ENCODE peak calls at places on chromosomes 13 and 19, in eight cellular contexts. A is colonic mucosa; M is naive thymus-derived CD8-positive, alpha-beta T cell; G is T-helper 2 cell; C is lower leg skin; L is kidney glomerular epithelial cell; E is posterior cingulate gyrus; T is activated naive CD4-positive, alpha-beta T cell treated with Interleukin-2 at 50 U/mL for 16 hours. S is an unnamed sample.

GRCh38 chr19:3304871-3305423 is 61.4 kb upstream of the NFIC start:
- DNase-seq in A (peak; percentile 83), M (peak; percentile 64), G (peak; percentile 65), C (peak; percentile 64), L (peak; percentile 48), E (peak; percentile 77), T (peak; percentile 80), S (peak; percentile 49)

GRCh38 chr19:33344210-33344609 is 29.3 kb upstream of the CEBPG start:
- DNase-seq in A (no peak), M (no peak), G (no peak), C (no peak), L (no peak), E (no peak), T (no peak), S (peak; percentile 44)

GRCh38 chr19:38152461-38153379 is 71.3 kb downstream of the DPF1 start:
- DNase-seq in A (no peak), M (no peak), G (no peak), C (no peak), L (no peak), E (peak; percentile 50), T (no peak), S (no peak)

GRCh38 chr13:95480131-95480545 is 72.4 kb upstream of the CLDN10 start:
- DNase-seq in A (no peak), M (no peak), G (peak; percentile 46), C (peak; percentile 23), L (no peak), E (peak; percentile 12), T (peak; percentile 13), S (peak; percentile 7)

GRCh38 chr13:78610381-78610883 is 7.1 kb upstream of the POU4F1 start:
- DNase-seq in A (no peak), M (no peak), G (no peak), C (no peak), L (no peak), E (no peak), T (no peak), S (no peak)

GRCh38 chr19:53555352-53555751 is 17.4 kb downstream of the ZNF331 start:
- DNase-seq in A (no peak), M (no peak), G (no peak), C (no peak), L (no peak), E (no peak), T (no peak), S (no peak)

GRCh38 chr19:917323-918151 is at the start of gene KISS1R:
- DNase-seq in A (no peak), M (no peak), G (peak; percentile 52), C (no peak), L (no peak), E (no peak), T (no peak), S (no peak)

GRCh38 chr13:95403349-95404140 is 102.3 kb upstream of the ABCC4 start:
- DNase-seq in A (no peak), M (no peak), G (peak; percentile 2), C (no peak), L (no peak), E (no peak), T (peak; percentile 4), S (no peak)

GRCh38 chr19:55676384-55676783 is 1.4 kb downstream of the EPN1 start:
- DNase-seq in A (no peak), M (no peak), G (no peak), C (no peak), L (no peak), E (no peak), T (no peak), S (no peak)

GRCh38 chr19:2527171-2527570 is 51.2 kb downstream of the GADD45B start:
- DNase-seq in A (no peak), M (no peak), G (no peak), C (no peak), L (no peak), E (no peak), T (no peak), S (no peak)

GRCh38 chr19:2235396-2236284 is 489 bp downstream of the PLEKHJ1 start:
- DNase-seq in A (peak; percentile 87), M (no peak), G (no peak), C (no peak), L (no peak), E (no peak), T (no peak), S (no peak)

GRCh38 chr13:29522044-29522685 is 73.3 kb downstream of the SLC7A1 start:
- DNase-seq in A (no peak), M (no peak), G (no peak), C (peak; percentile 71), L (no peak), E (no peak), T (no peak), S (no peak)

GRCh38 chr19:38457202-38457601 is 23.7 kb downstream of the RYR1 start:
- DNase-seq in A (no peak), M (no peak), G (no peak), C (no peak), L (no peak), E (no peak), T (no peak), S (no peak)

GRCh38 chr19:47582320-47582909 is 9.5 kb upstream of the ZNF541 start:
- DNase-seq in A (no peak), M (no peak), G (peak; percentile 41), C (no peak), L (no peak), E (no peak), T (no peak), S (no peak)

GRCh38 chr19:53870485-53870844 is 2.8 kb downstream of the MYADM start:
- DNase-seq in A (peak; percentile 70), M (peak; percentile 21), G (no peak), C (no peak), L (no peak), E (no peak), T (no peak), S (no peak)

GRCh38 chr19:38701455-38702063 is 42.7 kb downstream of the CAPN12 start:
- DNase-seq in A (peak; percentile 60), M (no peak), G (no peak), C (no peak), L (no peak), E (no peak), T (no peak), S (no peak)

GRCh38 chr13:84279166-84279565 is 396.9 kb upstream of the SLITRK1 start:
- DNase-seq in A (no peak), M (no peak), G (no peak), C (no peak), L (no peak), E (no peak), T (no peak), S (no peak)

GRCh38 chr19:33448159-33448516 is 73.5 kb downstream of the PEPD start:
- DNase-seq in A (no peak), M (no peak), G (no peak), C (no peak), L (no peak), E (no peak), T (no peak), S (no peak)

GRCh38 chr13:101925731-101926130 is 473.3 kb downstream of the ITGBL1 start:
- DNase-seq in A (no peak), M (no peak), G (no peak), C (no peak), L (no peak), E (no peak), T (no peak), S (no peak)

GRCh38 chr13:41858783-41859182 is 102.1 kb downstream of the VWA8 start:
- DNase-seq in A (no peak), M (no peak), G (no peak), C (no peak), L (no peak), E (no peak), T (no peak), S (no peak)

GRCh38 chr19:38496603-38497487 is 63.4 kb downstream of the RYR1 start:
- DNase-seq in A (no peak), M (no peak), G (no peak), C (no peak), L (no peak), E (no peak), T (no peak), S (no peak)

GRCh38 chr13:90232291-90232690 is 1115.2 kb upstream of the MIR17HG start:
- DNase-seq in A (no peak), M (no peak), G (no peak), C (no peak), L (no peak), E (no peak), T (no peak), S (no peak)

GRCh38 chr13:100597253-100597652 is 8.7 kb upstream of the GGACT start:
- DNase-seq in A (no peak), M (no peak), G (no peak), C (no peak), L (no peak), E (no peak), T (no peak), S (no peak)

GRCh38 chr19:944171-944567 is 18.3 kb downstream of the ARID3A start:
- DNase-seq in A (peak; percentile 76), M (no peak), G (peak; percentile 33), C (no peak), L (peak; percentile 70), E (no peak), T (no peak), S (no peak)

GRCh38 chr13:36428083-36428482 is 4.2 kb upstream of the CCNA1 start:
- DNase-seq in A (no peak), M (no peak), G (no peak), C (no peak), L (no peak), E (no peak), T (no peak), S (no peak)

GRCh38 chr13:92967923-92968322 is 258.7 kb upstream of the GPC6 start:
- DNase-seq in A (no peak), M (no peak), G (no peak), C (no peak), L (no peak), E (no peak), T (no peak), S (no peak)

GRCh38 chr13:51303063-51303552 is 36.4 kb upstream of the SERPINE3 start:
- DNase-seq in A (no peak), M (no peak), G (no peak), C (no peak), L (no peak), E (no peak), T (no peak), S (no peak)

GRCh38 chr19:12825259-12826131 is 8.9 kb downstream of the RTBDN start:
- DNase-seq in A (no peak), M (no peak), G (peak; percentile 26), C (no peak), L (no peak), E (no peak), T (no peak), S (no peak)

GRCh38 chr13:32234914-32235313 is 80.2 kb downstream of the ZAR1L start:
- DNase-seq in A (no peak), M (no peak), G (peak; percentile 23), C (no peak), L (no peak), E (no peak), T (no peak), S (no peak)

GRCh38 chr13:42492372-42492920 is 81.5 kb upstream of the TNFSF11 start:
- DNase-seq in A (no peak), M (no peak), G (no peak), C (no peak), L (no peak), E (no peak), T (no peak), S (no peak)

GRCh38 chr19:39681416-39681815 is 22.9 kb upstream of the LGALS14 start:
- DNase-seq in A (no peak), M (no peak), G (no peak), C (no peak), L (no peak), E (no peak), T (no peak), S (no peak)

GRCh38 chr13:68927387-68928026 is 1180.1 kb upstream of the ATXN8OS start:
- DNase-seq in A (no peak), M (no peak), G (no peak), C (no peak), L (no peak), E (peak; percentile 9), T (no peak), S (no peak)

GRCh38 chr13:101399365-101399764 is 16.9 kb downstream of the NALCN start:
- DNase-seq in A (no peak), M (no peak), G (no peak), C (no peak), L (no peak), E (no peak), T (no peak), S (no peak)

GRCh38 chr13:42373048-42373812 is 101.3 kb downstream of the AKAP11 start:
- DNase-seq in A (no peak), M (no peak), G (peak; percentile 97), C (no peak), L (no peak), E (no peak), T (peak; percentile 19), S (no peak)